ENCODE peak calls at places on chromosome 22, in seven cellular contexts. I, Z, F, T, W, D and Q are unnamed samples.
A peak's percentile ranks its signal among the peaks of the same experiment; 100 is the strongest.

GRCh38 chr22:46748948-46749681 is 11.1 kb upstream of the CERK start:
- DNase-seq in W (no peak), T (no peak), F (no peak), I (no peak), D (no peak), Z (peak; percentile 68), Q (no peak)

GRCh38 chr22:28917747-28918543 is 34.6 kb downstream of the ZNRF3 start:
- DNase-seq in D (peak; percentile 57), I (peak; percentile 76), T (no peak), F (peak; percentile 31), W (peak; percentile 32), Z (no peak), Q (no peak)

GRCh38 chr22:23565942-23566715 is 14.0 kb downstream of the IGLL1 start:
- DNase-seq in D (no peak), T (no peak), W (no peak), I (peak; percentile 18), F (no peak), Z (no peak), Q (no peak)

GRCh38 chr22:35324067-35324466 is 24.4 kb downstream of the TOM1 start:
- DNase-seq in D (no peak), W (no peak), Z (no peak), F (no peak), T (no peak), I (peak; percentile 73), Q (no peak)

GRCh38 chr22:43216738-43217137 is 29.8 kb upstream of the TTLL12 start:
- DNase-seq in D (no peak), T (no peak), Z (no peak), I (no peak), F (no peak), W (no peak), Q (no peak)

GRCh38 chr22:48492371-48493320 is 1335.0 kb downstream of the BRD1 start:
- DNase-seq in W (peak; percentile 50), T (peak; percentile 71), Z (peak; percentile 77), D (peak; percentile 43), I (peak; percentile 57), F (peak; percentile 85), Q (peak; percentile 88)

GRCh38 chr22:40637181-40638150 is 947 bp upstream of the MRTFA start:
- DNase-seq in Z (peak; percentile 81), T (peak; percentile 50), D (peak; percentile 63), I (no peak), F (no peak), W (peak; percentile 70), Q (peak; percentile 34)

GRCh38 chr22:42281284-42281683 is 10.8 kb upstream of the TCF20 start:
- DNase-seq in Z (no peak), T (no peak), D (no peak), F (no peak), I (no peak), W (no peak), Q (no peak)

GRCh38 chr22:40243891-40244290 is 66.2 kb downstream of the TNRC6B start:
- DNase-seq in W (no peak), D (no peak), F (no peak), T (no peak), Z (no peak), I (no peak), Q (no peak)

GRCh38 chr22:41288245-41288946 is 2.4 kb upstream of the RANGAP1 start:
- DNase-seq in F (peak; percentile 79), D (peak; percentile 37), I (no peak), Z (peak; percentile 72), W (peak; percentile 35), T (peak; percentile 45), Q (no peak)

GRCh38 chr22:33807465-33807864 is 112.8 kb downstream of the LARGE1 start:
- DNase-seq in Z (no peak), T (no peak), W (no peak), F (no peak), D (no peak), I (no peak), Q (no peak)

GRCh38 chr22:48563118-48563965 is 1264.3 kb downstream of the BRD1 start:
- DNase-seq in I (no peak), D (no peak), W (no peak), Z (no peak), T (no peak), F (no peak), Q (no peak)

GRCh38 chr22:47407626-47408025 is 645.2 kb downstream of the TBC1D22A start:
- DNase-seq in T (no peak), D (no peak), Z (peak; percentile 23), I (no peak), F (no peak), W (no peak), Q (no peak)

GRCh38 chr22:17772963-17773605 is 1.2 kb downstream of the BID start:
- DNase-seq in T (no peak), I (no peak), Z (no peak), F (no peak), D (no peak), W (no peak), Q (no peak)

GRCh38 chr22:30701872-30702271 is 7.2 kb downstream of the OSBP2 start:
- DNase-seq in I (no peak), D (no peak), Z (no peak), W (no peak), T (no peak), F (no peak), Q (no peak)

GRCh38 chr22:46352691-46353386 is 17.3 kb downstream of the TRMU start:
- DNase-seq in F (peak; percentile 42), W (peak; percentile 6), T (peak; percentile 82), D (peak; percentile 74), Z (no peak), I (peak; percentile 35), Q (no peak)

GRCh38 chr22:23913306-23913660 is 19.1 kb downstream of the MIF start:
- DNase-seq in I (no peak), W (no peak), D (no peak), F (no peak), Z (no peak), T (peak; percentile 19), Q (no peak)

GRCh38 chr22:42114721-42115120 is 15.9 kb downstream of the CYP2D6 start:
- DNase-seq in I (no peak), F (peak; percentile 34), W (no peak), D (no peak), Z (no peak), T (peak; percentile 46), Q (no peak)

GRCh38 chr22:30490399-30490798 is 15.1 kb downstream of the SEC14L4 start:
- DNase-seq in W (no peak), D (no peak), I (no peak), Z (no peak), F (no peak), T (no peak), Q (no peak)

DNA sequence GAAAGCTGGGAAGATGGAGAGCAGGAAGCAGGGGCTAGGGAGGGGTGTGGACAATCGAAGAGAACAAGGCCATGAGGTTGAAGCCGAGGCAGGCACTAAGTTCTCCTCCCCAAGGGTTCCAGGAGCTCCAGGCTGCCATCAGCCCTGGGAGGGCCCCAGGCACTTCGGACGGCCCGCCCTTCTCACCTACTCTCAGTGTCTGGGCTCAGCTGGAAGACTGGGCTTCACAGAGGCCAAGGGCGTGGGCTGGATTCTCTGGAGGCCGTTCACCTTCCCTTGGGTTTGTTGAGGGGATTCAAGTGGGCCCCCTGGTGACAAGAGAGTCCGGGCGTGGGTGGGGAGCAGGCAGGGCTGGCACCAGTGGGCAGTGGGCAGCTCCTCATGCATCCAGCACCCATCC is 74.5 kb downstream of the RTL6 start:
- DNase-seq in D (no peak), W (no peak), Z (no peak), F (no peak), I (no peak), T (no peak), Q (no peak)
- TF ChIP-seq POLR2A in D (no peak), W (no peak), Z (no peak), F (no peak), I (no peak), T (no peak), Q (no peak)

DNA sequence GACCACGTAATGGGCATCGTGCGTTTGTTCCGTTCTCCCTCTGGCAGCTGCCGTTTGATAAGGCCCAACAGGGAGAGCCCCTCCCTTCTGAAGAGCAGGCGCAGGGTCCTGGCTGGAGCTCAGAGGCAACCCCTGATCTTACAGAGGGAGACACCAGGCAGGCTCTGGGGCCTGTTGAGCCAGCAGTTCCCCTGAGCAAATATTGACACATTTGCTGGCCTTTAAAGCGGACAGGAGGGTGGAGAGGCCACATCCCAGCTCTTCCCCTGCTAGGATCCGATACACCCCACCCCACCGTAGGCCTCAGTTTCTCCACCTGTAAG is 11.8 kb upstream of the C1QTNF6 start:
- DNase-seq in W (no peak), F (no peak), D (no peak), Z (no peak), T (peak; percentile 54), I (no peak), Q (no peak)
- H3K27ac ChIP-seq in W (peak overlapping the region; percentile 100), F (peak overlapping the region; percentile 96), D (peak overlapping the region; percentile 97), Z (peak overlapping the region; percentile 96), T (peak overlapping the region; percentile 95), I (no peak overlapping the region), Q (peak overlapping the region; percentile 12)

DNA sequence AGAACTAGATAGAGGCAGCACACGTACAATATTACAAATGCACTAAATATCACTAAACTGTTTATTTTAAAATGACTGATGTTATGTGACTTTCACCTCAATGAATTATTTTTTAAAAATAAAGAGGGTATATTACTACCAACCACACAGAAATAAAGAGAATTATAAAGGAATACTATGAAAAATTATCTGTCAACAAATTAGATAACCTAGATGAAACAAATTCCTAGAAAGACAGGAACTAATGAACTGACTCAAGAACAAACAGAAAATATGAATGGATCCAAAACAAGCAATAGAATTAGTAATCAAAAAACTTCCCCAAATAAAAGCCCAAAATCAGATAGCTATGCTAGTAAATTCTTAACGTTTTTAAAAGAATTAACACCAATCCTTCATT is 10.3 kb downstream of the ZNF280B start:
- DNase-seq in Z (no peak), T (no peak), D (no peak), W (no peak), I (no peak), F (no peak), Q (no peak)
- H3K4me3 ChIP-seq in Z (no peak overlapping the region), T (no peak overlapping the region), D (no peak overlapping the region), W (no peak overlapping the region), I (no peak overlapping the region), F (no peak overlapping the region), Q (no peak overlapping the region)

GRCh38 chr22:19976671-19977070 is 35.1 kb upstream of the TXNRD2 start:
- DNase-seq in Z (no peak), W (no peak), D (no peak), I (no peak), T (no peak), F (no peak), Q (no peak)

GRCh38 chr22:19974233-19974861 is 32.7 kb upstream of the TXNRD2 start:
- DNase-seq in F (peak; percentile 62), D (peak; percentile 53), I (no peak), Z (no peak), T (peak; percentile 57), W (peak; percentile 52), Q (peak; percentile 81)

GRCh38 chr22:19974935-19975706 is 33.5 kb upstream of the TXNRD2 start:
- DNase-seq in D (no peak), I (no peak), Z (no peak), T (no peak), F (no peak), W (no peak), Q (no peak)

GRCh38 chr22:19977296-19978243 is 36.0 kb upstream of the TXNRD2 start:
- DNase-seq in D (no peak), T (no peak), W (no peak), I (peak; percentile 17), Z (no peak), F (no peak), Q (no peak)

DNA sequence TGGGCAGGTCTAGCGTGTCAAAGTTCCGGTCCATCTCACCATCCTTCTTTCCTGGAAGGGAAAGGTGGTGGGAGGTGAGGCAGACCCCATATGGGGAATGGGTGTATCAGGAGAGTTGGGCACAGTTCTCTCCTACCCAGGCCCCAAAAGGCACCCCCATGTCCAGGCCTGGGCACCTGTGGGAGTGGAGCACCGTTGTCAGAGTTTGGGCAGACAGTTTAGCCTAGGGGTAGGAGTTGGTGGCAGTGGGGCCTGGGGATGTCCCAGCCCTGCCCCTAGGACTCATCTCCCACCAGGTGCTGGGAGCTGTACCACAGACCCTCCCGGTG is 34.1 kb upstream of the TXNRD2 start:
- DNase-seq in W (no peak), I (no peak), T (no peak), Z (no peak), F (no peak), D (no peak), Q (no peak)
- TF ChIP-seq POLR2A in W (no peak), I (no peak), T (no peak), Z (no peak), F (no peak), D (no peak), Q (no peak)